ENCODE peak calls at places on chromosomes 16 and 17, in eight cellular contexts. W is hypothalamus; K is heart left ventricle; Y is anterior cingulate cortex; I is caudate nucleus; S is activated CD4-positive, CD25-positive, alpha-beta regulatory T cell; H is mesendoderm; J is CD8-positive, alpha-beta memory T cell. L is an unnamed sample.

GRCh38 chr17:38428643-38429371 is 543 bp downstream of the ARHGAP23 start:
- DNase-seq in J (no peak), Y (peak; percentile 66), W (peak; percentile 82), I (peak; percentile 88), S (no peak), K (peak; percentile 77), H (no peak), L (no peak)

GRCh38 chr17:42429726-42430464 is 6.8 kb upstream of the CAVIN1 start:
- DNase-seq in K (no peak), W (no peak), I (no peak), Y (no peak), J (no peak), H (no peak), S (no peak), L (no peak)

GRCh38 chr17:49742256-49742655 is 21.7 kb downstream of the FAM117A start:
- DNase-seq in J (peak; percentile 45), S (no peak), K (no peak), Y (no peak), I (no peak), W (no peak), H (no peak), L (no peak)

GRCh38 chr17:28524476-28525415 is 18.6 kb downstream of the FOXN1 start:
- DNase-seq in W (no peak), S (no peak), H (no peak), K (no peak), Y (no peak), I (no peak), J (no peak), L (peak; percentile 54)

GRCh38 chr16:73949574-73950348 is 346.9 kb upstream of the PSMD7 start:
- DNase-seq in I (no peak), Y (no peak), W (no peak), J (no peak), K (no peak), S (no peak), H (no peak), L (no peak)

GRCh38 chr17:76384222-76384986 is at the start of gene SPHK1:
- DNase-seq in J (peak; percentile 48), Y (no peak), S (peak; percentile 29), I (peak; percentile 43), H (peak; percentile 84), W (no peak), K (peak; percentile 80), L (peak; percentile 71)

GRCh38 chr17:28572294-28573099 is 1.2 kb upstream of the PIGS start:
- DNase-seq in W (no peak), J (no peak), K (no peak), I (peak; percentile 35), Y (no peak), H (no peak), S (no peak), L (no peak)

GRCh38 chr17:17890773-17891759 is 54.3 kb upstream of the SREBF1 start:
- DNase-seq in J (peak; percentile 36), S (no peak), H (peak; percentile 89), K (peak; percentile 49), W (no peak), Y (no peak), I (no peak), L (peak; percentile 74)

GRCh38 chr17:77746391-77746790 is 212.1 kb upstream of the TNRC6C start:
- DNase-seq in Y (no peak), W (no peak), J (no peak), H (no peak), S (no peak), K (no peak), I (no peak), L (no peak)

GRCh38 chr17:61483778-61484116 is 31.5 kb downstream of the TBX4 start:
- DNase-seq in J (no peak), H (no peak), S (no peak), W (no peak), Y (no peak), K (no peak), I (no peak), L (no peak)

GRCh38 chr17:82105882-82106696 is 8.1 kb upstream of the FASN start:
- DNase-seq in H (peak; percentile 95), J (peak; percentile 59), Y (no peak), K (no peak), S (no peak), I (peak; percentile 35), W (no peak), L (peak; percentile 97)

GRCh38 chr17:41654134-41654907 is 29.9 kb upstream of the KRT17 start:
- DNase-seq in S (no peak), Y (no peak), H (no peak), J (no peak), K (no peak), W (no peak), I (no peak), L (peak; percentile 59)

GRCh38 chr17:4711671-4712111 is 1.3 kb downstream of the ARRB2 start:
- DNase-seq in H (no peak), K (peak; percentile 51), J (no peak), S (no peak), I (peak; percentile 12), W (peak; percentile 12), Y (no peak), L (no peak)

GRCh38 chr16:25108054-25108453 is 3.5 kb upstream of the LCMT1 start:
- DNase-seq in I (no peak), K (no peak), J (peak; percentile 64), W (no peak), H (peak; percentile 54), Y (no peak), S (no peak), L (peak; percentile 26)

GRCh38 chr17:44655983-44656700 is at the start of gene MEIOC:
- DNase-seq in K (no peak), S (no peak), Y (no peak), J (peak; percentile 22), I (no peak), W (no peak), H (peak; percentile 83), L (peak; percentile 92)

GRCh38 chr16:66079671-66080070 is 286.8 kb upstream of the CDH5 start:
- DNase-seq in H (no peak), W (no peak), I (no peak), J (no peak), Y (no peak), K (no peak), S (no peak), L (no peak)

GRCh38 chr16:18836702-18837101 is 35.4 kb upstream of the ARL6IP1 start:
- DNase-seq in Y (no peak), I (no peak), H (no peak), W (no peak), K (no peak), S (no peak), J (no peak), L (no peak)

GRCh38 chr16:66406534-66407368 is 20.3 kb upstream of the BEAN1 start:
- DNase-seq in S (peak; percentile 89), K (peak; percentile 88), J (peak; percentile 79), H (peak; percentile 77), W (peak; percentile 69), Y (peak; percentile 60), I (peak; percentile 74), L (peak; percentile 88)

GRCh38 chr16:57356547-57356946 is 2.0 kb upstream of the CCL22 start:
- DNase-seq in Y (no peak), K (no peak), S (no peak), J (no peak), I (no peak), H (no peak), W (no peak), L (no peak)

GRCh38 chr16:86381491-86381890 is 128.8 kb upstream of the FOXF1 start:
- DNase-seq in K (no peak), S (no peak), J (no peak), Y (no peak), W (no peak), I (no peak), H (no peak), L (no peak)

GRCh38 chr16:54545890-54546476 is 259.4 kb upstream of the IRX3 start:
- DNase-seq in S (no peak), W (no peak), J (no peak), H (no peak), Y (no peak), I (no peak), K (no peak), L (no peak)

GRCh38 chr17:80811181-80812105 is 180.2 kb upstream of the CHMP6 start:
- DNase-seq in H (no peak), K (no peak), S (no peak), J (no peak), Y (no peak), I (no peak), W (no peak), L (no peak)

GRCh38 chr17:1592751-1593629 is 30.4 kb upstream of the PITPNA start:
- DNase-seq in J (peak; percentile 7), I (no peak), W (no peak), H (no peak), Y (no peak), S (no peak), K (no peak), L (no peak)

GRCh38 chr16:49281843-49282642 is 405 bp upstream of the CBLN1 start:
- DNase-seq in K (peak; percentile 85), Y (peak; percentile 82), J (no peak), W (peak; percentile 81), H (peak; percentile 97), S (no peak), I (peak; percentile 91), L (peak; percentile 95)

GRCh38 chr16:27754788-27755690 is 205.1 kb downstream of the KATNIP start:
- DNase-seq in K (no peak), W (no peak), I (no peak), Y (no peak), H (peak; percentile 9), S (no peak), J (no peak), L (no peak)

GRCh38 chr17:31552568-31552967 is 161.1 kb downstream of the RAB11FIP4 start:
- DNase-seq in H (no peak), K (no peak), W (no peak), J (no peak), S (no peak), Y (no peak), I (no peak), L (no peak)